ENCODE peak calls at places on chromosome 13, in four cellular contexts. M, B, Q and K are unnamed samples.

GRCh38 chr13:80217614-80218456 is 123.1 kb downstream of the SPRY2 start:
- DNase-seq in B (no peak), Q (no peak), M (no peak), K (no peak)

GRCh38 chr13:45773236-45773635 is 71.1 kb downstream of the CBY2 start:
- DNase-seq in B (no peak), Q (no peak), M (no peak), K (no peak)

GRCh38 chr13:106566682-106567420 is 1.1 kb downstream of the ARGLU1 start:
- DNase-seq in M (peak; percentile 69), Q (peak; percentile 58), B (peak; percentile 69), K (no peak)

GRCh38 chr13:102873653-102874052 is 27.8 kb downstream of the ERCC5 start:
- DNase-seq in B (no peak), Q (no peak), M (no peak), K (no peak)

GRCh38 chr13:95323930-95324662 is 22.8 kb upstream of the ABCC4 start:
- DNase-seq in Q (no peak), M (no peak), B (no peak), K (no peak)

GRCh38 chr13:25420161-25420560 is 48.4 kb downstream of the ATP8A2 start:
- DNase-seq in M (no peak), Q (no peak), B (no peak), K (no peak)

GRCh38 chr13:27599845-27600553 is 20.3 kb downstream of the LNX2 start:
- DNase-seq in M (peak; percentile 51), Q (no peak), B (peak; percentile 27), K (no peak)

GRCh38 chr13:29511980-29512379 is 83.5 kb downstream of the SLC7A1 start:
- DNase-seq in M (no peak), Q (peak; percentile 82), B (no peak), K (no peak)

GRCh38 chr13:46295531-46296464 is 84.1 kb downstream of the LRRC63 start:
- DNase-seq in Q (no peak), M (peak; percentile 39), B (peak; percentile 24), K (no peak)

GRCh38 chr13:45113809-45114208 is 6.5 kb upstream of the GTF2F2 start:
- DNase-seq in M (no peak), B (no peak), Q (no peak), K (no peak)

GRCh38 chr13:99605417-99606321 is 104.4 kb downstream of the TM9SF2 start:
- DNase-seq in B (peak; percentile 38), M (peak; percentile 54), Q (peak; percentile 31), K (no peak)

GRCh38 chr13:102000764-102001163 is 401.1 kb downstream of the FGF14 start:
- DNase-seq in M (no peak), B (no peak), Q (no peak), K (no peak)

GRCh38 chr13:113121183-113121927 is 1.2 kb upstream of the F10 start:
- DNase-seq in M (no peak), B (peak; percentile 15), Q (no peak), K (peak; percentile 82)

GRCh38 chr13:51584731-51585191 is 499 bp downstream of the WDFY2 start:
- DNase-seq in M (peak; percentile 63), B (no peak), Q (no peak), K (no peak)
- TF ChIP-seq CTCF in M (no peak), B (no peak), Q (no peak), K (no peak)

DNA sequence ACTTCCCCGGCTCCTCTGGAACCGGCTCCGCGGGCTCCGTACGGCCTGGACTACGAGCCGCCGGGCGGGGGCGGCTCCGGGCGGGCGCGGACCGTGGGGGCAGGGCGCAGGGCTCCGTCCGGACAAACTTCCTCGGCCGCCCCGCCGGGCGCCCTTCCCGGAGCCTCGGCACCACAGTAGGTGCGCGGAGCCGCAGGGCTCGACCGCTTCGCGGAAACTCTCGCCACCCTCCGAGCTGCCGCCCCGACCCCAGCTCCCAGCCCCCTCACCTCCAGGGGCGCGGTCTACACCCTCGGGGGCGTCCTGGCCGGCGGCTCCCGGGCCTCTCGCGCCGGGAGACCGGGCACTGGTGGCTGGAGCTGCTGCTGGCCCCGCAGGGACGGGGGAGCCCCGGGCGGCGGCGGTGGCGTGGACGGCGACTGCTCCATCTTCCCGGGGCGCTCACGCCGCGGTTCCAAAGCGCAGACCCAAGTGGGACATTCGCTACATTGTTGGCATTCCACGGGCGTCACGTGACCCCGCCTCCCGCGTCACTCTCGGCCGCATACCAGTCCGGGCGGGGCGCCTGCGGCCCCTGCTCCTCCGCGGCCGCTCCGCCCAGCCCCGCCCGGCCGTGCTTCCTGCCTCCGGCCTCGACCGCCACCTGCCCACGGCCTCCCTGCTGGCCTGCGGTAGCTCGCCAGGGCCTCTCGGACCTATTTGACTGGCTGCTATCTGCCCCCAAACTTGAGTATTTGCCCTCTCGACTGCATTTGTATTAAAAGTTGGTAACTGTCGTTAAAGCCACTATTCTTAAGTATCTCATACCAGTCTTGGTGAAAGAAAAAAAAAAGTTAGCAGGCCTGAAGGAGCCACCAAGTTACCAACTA is at the start of gene LATS2:
- DNase-seq in B (peak; percentile 98), Q (peak; percentile 98), M (peak; percentile 98), K (peak; percentile 98)
- TF ChIP-seq CTCF in B (peak; percentile 75), Q (peak; percentile 68), M (no peak), K (peak; percentile 23)

GRCh38 chr13:98482476-98483444 is 94.1 kb downstream of the STK24 start:
- DNase-seq in B (peak; percentile 74), Q (peak; percentile 62), M (peak; percentile 93), K (no peak)
- TF ChIP-seq CTCF in B (peak; percentile 25), Q (no peak), M (no peak), K (peak; percentile 51)

DNA sequence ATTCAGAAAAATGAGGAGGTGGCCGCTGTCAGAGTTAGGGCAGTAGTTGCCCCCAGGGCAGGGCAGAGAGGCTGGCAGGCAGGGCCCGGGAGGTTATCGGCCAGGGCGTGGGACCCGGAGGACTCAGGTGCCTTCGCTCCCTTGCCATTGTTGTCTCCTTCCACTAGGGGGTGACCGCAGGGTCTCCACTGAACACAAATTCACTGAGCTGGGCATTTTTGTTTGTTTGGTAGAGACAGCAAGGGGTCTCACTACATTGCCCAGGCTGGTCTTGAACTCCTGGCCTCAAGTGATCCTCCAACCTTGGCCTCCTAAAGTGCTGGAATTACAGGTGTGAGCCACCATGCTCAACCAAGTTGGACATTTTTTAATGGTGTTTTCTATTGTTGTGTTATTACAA is 25.1 kb downstream of the CARS2 start:
- DNase-seq in M (no peak), B (no peak), Q (no peak), K (no peak)
- TF ChIP-seq CTCF in M (peak; percentile 9), B (peak; percentile 11), Q (no peak), K (peak; percentile 49)